ENCODE peak calls at places on chromosomes 5 and 9, in nine cellular contexts. I is nephron progenitor cell; E is endodermal cell; T is CD8-positive, alpha-beta T cell; U is fibroblast of pulmonary artery; M is ovary; Y is GM12865; F is glutamatergic neuron; B is upper lobe of right lung. D is an unnamed sample.

GRCh38 chr5:126776499-126777256 is at the start of gene LMNB1:
- DNase-seq in I (peak; percentile 96), F (peak; percentile 96), T (peak; percentile 96), E (peak; percentile 99), M (peak; percentile 94), Y (peak; percentile 99), B (peak; percentile 98), U (peak; percentile 95), D (peak; percentile 98)

GRCh38 chr9:95649801-95650213 is 133.0 kb upstream of the PTCH1 start:
- DNase-seq in Y (no peak), I (no peak), T (no peak), F (no peak), B (no peak), E (no peak), U (no peak), M (no peak), D (no peak)

GRCh38 chr5:90528704-90529233 is 615 bp downstream of the LYSMD3 start:
- DNase-seq in Y (peak; percentile 17), U (peak; percentile 26), F (no peak), B (no peak), E (peak; percentile 54), M (peak; percentile 18), I (no peak), T (no peak), D (peak; percentile 31)

GRCh38 chr5:180522350-180522749 is 28.2 kb downstream of the CNOT6 start:
- DNase-seq in U (no peak), Y (no peak), M (no peak), E (no peak), B (no peak), F (no peak), T (no peak), I (no peak), D (no peak)

GRCh38 chr9:129879103-129879699 is 43.9 kb downstream of the USP20 start:
- DNase-seq in Y (no peak), U (no peak), B (no peak), F (no peak), I (no peak), M (no peak), T (no peak), E (no peak), D (no peak)

GRCh38 chr5:148913985-148914421 is 87.6 kb downstream of the ADRB2 start:
- DNase-seq in M (no peak), E (peak; percentile 71), U (peak; percentile 78), I (no peak), Y (peak; percentile 7), F (no peak), T (no peak), B (no peak), D (peak; percentile 54)

GRCh38 chr5:154196955-154197652 is 6.6 kb downstream of the GALNT10 start:
- DNase-seq in I (no peak), T (no peak), B (no peak), M (no peak), F (no peak), U (peak; percentile 72), E (no peak), Y (no peak), D (peak; percentile 35)

GRCh38 chr5:1885777-1886633 is 3.3 kb upstream of the IRX4 start:
- DNase-seq in B (no peak), F (no peak), E (peak; percentile 73), Y (no peak), U (no peak), I (no peak), T (no peak), M (no peak), D (peak; percentile 41)

GRCh38 chr9:131081868-131082267 is 14.5 kb upstream of the AIF1L start:
- DNase-seq in E (no peak), Y (no peak), U (no peak), M (no peak), T (no peak), I (no peak), B (no peak), F (no peak), D (no peak)

GRCh38 chr9:91155181-91155580 is 206.5 kb downstream of the AUH start:
- DNase-seq in B (no peak), M (no peak), E (no peak), I (no peak), Y (no peak), T (no peak), F (no peak), U (no peak), D (no peak)

GRCh38 chr9:87889882-87890252 is 7.2 kb downstream of the SPATA31E1 start:
- DNase-seq in T (no peak), F (no peak), M (no peak), I (no peak), U (no peak), Y (no peak), B (no peak), E (no peak), D (no peak)

GRCh38 chr5:169164481-169164925 is 136.4 kb downstream of the SLIT3 start:
- DNase-seq in Y (no peak), T (no peak), F (no peak), I (no peak), U (peak; percentile 69), M (no peak), E (peak; percentile 85), B (no peak), D (peak; percentile 99)

GRCh38 chr5:17190242-17190778 is 27.1 kb upstream of the BASP1 start:
- DNase-seq in I (peak; percentile 19), B (no peak), E (no peak), F (no peak), M (peak; percentile 51), T (no peak), U (peak; percentile 92), Y (peak; percentile 49), D (peak; percentile 65)

GRCh38 chr5:112491257-112491656 is 72.2 kb upstream of the EPB41L4A start:
- DNase-seq in U (no peak), M (no peak), E (peak; percentile 56), Y (peak; percentile 45), F (no peak), B (no peak), T (no peak), I (no peak), D (peak; percentile 13)

GRCh38 chr9:136943291-136944093 is 1.0 kb downstream of the FBXW5 start:
- DNase-seq in F (no peak), Y (peak; percentile 63), I (peak; percentile 56), T (peak; percentile 48), E (no peak), B (peak; percentile 79), M (no peak), U (peak; percentile 22), D (peak; percentile 42)

GRCh38 chr5:108749130-108749861 is 1.6 kb downstream of the FER start:
- DNase-seq in T (peak; percentile 49), F (no peak), U (no peak), B (no peak), I (peak; percentile 86), E (no peak), M (no peak), Y (peak; percentile 41), D (peak; percentile 56)

GRCh38 chr9:129343697-129344375 is 165.8 kb upstream of the IER5L start:
- DNase-seq in M (peak; percentile 72), E (peak; percentile 64), B (peak; percentile 91), Y (no peak), U (peak; percentile 66), I (no peak), F (no peak), T (no peak), D (no peak)

DNA sequence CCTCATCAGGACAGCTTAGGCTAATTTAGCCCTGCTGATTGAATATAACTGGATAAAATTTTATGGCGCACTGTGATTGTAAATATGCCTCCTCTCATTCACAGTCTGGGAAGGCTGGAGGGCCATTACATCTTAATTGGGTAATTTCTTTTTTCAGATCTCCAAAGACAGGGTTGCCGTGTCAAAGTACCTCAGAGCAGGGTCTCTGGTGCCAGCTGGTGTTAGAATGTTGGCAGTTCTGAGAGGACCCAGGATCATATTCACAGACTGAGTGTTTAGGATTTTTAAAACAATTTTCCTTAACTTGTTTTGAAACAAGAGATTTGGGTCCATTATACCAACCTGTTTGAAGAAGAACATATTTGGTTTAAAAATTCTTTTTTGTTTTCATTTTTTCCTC is 455.7 kb upstream of the TLE4 start:
- DNase-seq in U (no peak), I (no peak), F (no peak), E (no peak), T (no peak), Y (no peak), B (no peak), M (no peak), D (no peak)
- TF ChIP-seq CTCF in U (no peak), I (no peak), F (no peak), E (no peak), T (no peak), Y (no peak), B (no peak), M (no peak), D (no peak)

GRCh38 chr5:160318409-160318808 is 6.0 kb upstream of the CCNJL start:
- DNase-seq in E (no peak), F (no peak), T (no peak), U (no peak), Y (no peak), B (no peak), M (no peak), I (no peak), D (no peak)
- TF ChIP-seq CTCF in E (no peak), F (no peak), T (no peak), U (no peak), Y (no peak), B (no peak), M (no peak), I (no peak), D (no peak)

DNA sequence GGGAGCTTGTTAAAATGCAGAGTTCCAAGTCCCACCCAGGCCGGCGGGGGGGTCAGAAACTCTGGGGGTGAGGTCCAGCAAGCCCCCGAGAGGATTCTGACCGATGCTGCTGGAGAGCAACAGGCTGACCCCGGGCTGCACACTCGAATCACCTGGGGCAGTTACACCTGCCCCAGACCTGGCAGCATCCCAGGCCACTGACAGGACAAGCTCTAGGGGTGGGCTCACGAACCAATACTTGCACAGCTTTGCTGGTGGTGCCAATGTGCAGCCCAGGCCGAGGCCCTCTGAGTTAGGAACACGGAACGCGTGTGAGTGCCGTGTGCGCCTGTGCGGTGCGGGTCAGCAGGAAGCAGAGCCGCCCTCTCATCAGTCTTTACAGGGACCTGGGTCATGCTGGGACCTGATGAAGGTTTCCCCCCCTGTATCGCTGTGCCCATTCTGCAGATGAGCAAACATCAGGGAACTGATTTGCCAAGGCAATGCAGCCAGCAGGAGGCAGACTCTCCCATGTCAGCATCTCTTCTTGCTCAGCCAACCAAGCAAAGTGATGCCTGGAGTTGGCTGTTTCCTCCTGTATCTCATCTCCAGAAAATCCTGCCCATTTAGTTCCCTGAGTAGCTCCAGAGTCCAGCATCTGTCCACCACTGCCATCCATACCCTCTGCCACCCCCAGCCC is 16.3 kb downstream of the FAM163B start:
- DNase-seq in M (no peak), I (no peak), B (no peak), Y (peak; percentile 7), F (no peak), E (no peak), T (no peak), U (peak; percentile 29), D (no peak)
- TF ChIP-seq CTCF in M (no peak), I (no peak), B (peak; percentile 8), Y (peak; percentile 24), F (no peak), E (peak; percentile 53), T (no peak), U (peak; percentile 36), D (no peak)

DNA sequence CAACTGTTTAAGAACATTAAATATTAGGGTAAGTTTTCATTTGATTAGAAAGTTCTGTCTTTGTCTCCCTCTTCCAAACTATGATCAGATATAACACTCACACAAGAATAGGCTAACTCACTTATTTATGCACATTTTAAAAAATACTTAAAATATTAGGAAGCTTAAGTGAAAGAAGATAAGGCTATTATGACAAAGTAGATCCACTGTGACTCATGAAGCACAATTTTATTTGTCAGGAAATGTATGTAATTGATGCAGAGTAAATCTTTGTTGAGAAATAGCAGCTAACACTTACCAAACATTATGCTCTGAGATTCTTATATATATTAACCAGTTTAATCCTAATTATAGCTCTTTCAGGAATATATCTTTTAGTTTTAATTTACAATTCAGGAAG is 560.6 kb downstream of the CSNK1G3 start:
- DNase-seq in M (no peak), E (no peak), F (no peak), Y (no peak), U (no peak), B (no peak), T (no peak), I (no peak), D (no peak)
- TF ChIP-seq CTCF in M (no peak), E (no peak), F (no peak), Y (no peak), U (no peak), B (no peak), T (no peak), I (no peak), D (no peak)